ENCODE peak calls at places on chromosomes 4 and X, in six cellular contexts. E, K, D, P, X and V are unnamed samples.

GRCh38 chrX:17525762-17526555 is 151.0 kb downstream of the NHS start:
- DNase-seq in X (no peak), K (no peak), P (no peak), E (no peak), D (no peak), V (no peak)

GRCh38 chrX:96611619-96612362 is 72.9 kb upstream of the DIAPH2 start:
- DNase-seq in P (no peak), K (no peak), X (no peak), E (no peak), D (no peak), V (no peak)

GRCh38 chr4:848803-849477 is 23.0 kb upstream of the CPLX1 start:
- DNase-seq in X (no peak), E (no peak), D (no peak), P (peak; percentile 25), K (no peak), V (no peak)

GRCh38 chr4:34676390-34676789 is 1567.9 kb downstream of the ARAP2 start:
- DNase-seq in D (no peak), P (no peak), X (no peak), K (no peak), E (no peak), V (no peak)

GRCh38 chrX:103554687-103555417 is 30.5 kb upstream of the TCEAL4 start:
- DNase-seq in K (peak; percentile 50), P (peak; percentile 60), D (no peak), X (no peak), E (no peak), V (peak; percentile 75)

GRCh38 chrX:39356119-39356807 is 555.0 kb downstream of the MID1IP1 start:
- DNase-seq in K (no peak), D (no peak), E (no peak), P (no peak), X (no peak), V (no peak)

GRCh38 chr4:184250795-184251679 is 33.4 kb upstream of the ENPP6 start:
- DNase-seq in E (no peak), K (peak; percentile 16), X (no peak), D (no peak), P (no peak), V (peak; percentile 59)

GRCh38 chr4:106314960-106315359 is 1.0 kb downstream of the TBCK start:
- DNase-seq in D (no peak), K (no peak), P (no peak), X (no peak), E (no peak), V (no peak)

GRCh38 chr4:52869196-52869595 is 7.1 kb downstream of the RASL11B start:
- DNase-seq in K (no peak), P (peak; percentile 87), D (no peak), X (no peak), E (peak; percentile 75), V (no peak)

DNA sequence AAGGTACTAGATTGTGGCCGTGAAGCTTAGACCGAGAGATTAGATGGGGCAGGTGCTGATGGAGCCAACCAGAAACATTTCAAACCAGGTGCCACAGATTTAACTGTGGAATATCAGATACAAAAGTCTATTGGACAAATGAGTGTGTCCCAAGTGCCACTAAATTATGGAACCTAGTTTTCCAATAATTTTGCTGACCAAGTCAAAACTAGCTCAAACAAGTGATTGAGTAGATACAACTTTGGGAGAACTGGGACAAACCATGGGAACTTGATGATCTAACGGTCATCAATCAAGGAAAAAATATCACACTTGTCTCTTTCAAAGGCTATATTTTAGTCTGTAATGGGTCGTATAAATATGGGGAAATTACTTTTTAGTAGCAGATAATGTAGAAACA is 562.9 kb downstream of the KCNIP4 start:
- DNase-seq in E (no peak), D (no peak), K (no peak), P (no peak), X (no peak), V (no peak)
- H3K27ac ChIP-seq in E (no peak overlapping the region), D (no peak overlapping the region), K (no peak overlapping the region), P (no peak overlapping the region), X (no peak overlapping the region), V (no peak overlapping the region)

GRCh38 chr4:139633195-139633594 is 32.4 kb upstream of the MGST2 start:
- DNase-seq in D (no peak), P (no peak), X (no peak), E (no peak), K (no peak), V (no peak)

GRCh38 chr4:139635966-139636365 is 29.7 kb upstream of the MGST2 start:
- DNase-seq in D (no peak), E (no peak), K (no peak), X (no peak), P (no peak), V (no peak)

GRCh38 chr4:139630991-139631390 is 34.6 kb upstream of the MGST2 start:
- DNase-seq in D (no peak), X (no peak), E (no peak), P (no peak), K (no peak), V (no peak)

GRCh38 chr4:139629761-139630160 is 35.9 kb upstream of the MGST2 start:
- DNase-seq in P (no peak), E (no peak), K (no peak), X (no peak), D (no peak), V (no peak)

GRCh38 chr4:139633661-139634060 is 32.0 kb upstream of the MGST2 start:
- DNase-seq in X (no peak), D (no peak), K (no peak), P (no peak), E (no peak), V (no peak)
- H3K4me3 ChIP-seq in X (peak overlapping the region; percentile 45), D (no peak overlapping the region), K (no peak overlapping the region), P (no peak overlapping the region), E (peak overlapping the region; percentile 52), V (no peak overlapping the region)

GRCh38 chrX:30246769-30247489 is at the start of gene MAGEB1:
- DNase-seq in P (no peak), D (no peak), K (peak; percentile 35), E (no peak), X (no peak), V (no peak)
- H3K4me1 ChIP-seq in P (no peaks in the 10 kb centered on the region), D (no peaks in the 10 kb centered on the region), K (no peaks in the 10 kb centered on the region), E (no peaks in the 10 kb centered on the region), X (no peaks in the 10 kb centered on the region), V (no peaks in the 10 kb centered on the region)

GRCh38 chr4:29151584-29151983 is 1568.6 kb upstream of the PCDH7 start:
- DNase-seq in K (no peak), D (no peak), P (no peak), E (no peak), X (no peak), V (no peak)
- H3K27ac ChIP-seq in K (no peak overlapping the region), D (no peak overlapping the region), P (no peak overlapping the region), E (no peak overlapping the region), X (no peak overlapping the region), V (no peak overlapping the region)

GRCh38 chr4:2289955-2290333 is 28.0 kb upstream of the MXD4 start:
- DNase-seq in X (no peak), P (no peak), D (no peak), K (no peak), E (peak; percentile 46), V (no peak)
- H3K4me3 ChIP-seq in X (no peak overlapping the region), P (no peak overlapping the region), D (no peak overlapping the region), K (no peak overlapping the region), E (no peak overlapping the region), V (no peak overlapping the region)

GRCh38 chrX:41703574-41704029 is 14.8 kb downstream of the GPR34 start:
- DNase-seq in P (no peak), D (no peak), X (no peak), K (no peak), E (no peak), V (no peak)
- H3K4me1 ChIP-seq in P (peaks cover 2% of the 10 kb centered on the region), D (no peaks in the 10 kb centered on the region), X (no peaks in the 10 kb centered on the region), K (no peaks in the 10 kb centered on the region), E (no peaks in the 10 kb centered on the region), V (no peaks in the 10 kb centered on the region)